ENCODE peak calls at places on chromosomes 13 and 19, in seven cellular contexts. F, A, E, X, C, Q and D are unnamed samples.

GRCh38 chr13:35850569-35850968 is 280.6 kb downstream of the DCLK1 start:
- DNase-seq in Q (no peak), X (no peak), C (no peak), F (no peak), E (no peak), A (no peak), D (no peak)

GRCh38 chr19:44499962-44500949 is at the start of gene ZNF180:
- DNase-seq in X (peak), Q (peak), C (peak), A (peak), F (peak), E (peak), D (peak)

GRCh38 chr13:68888832-68889231 is 1218.8 kb upstream of the ATXN8OS start:
- DNase-seq in Q (no peak), F (no peak), E (peak), C (no peak), X (no peak), A (no peak), D (no peak)

GRCh38 chr13:48586591-48587103 is 53.8 kb upstream of the RCBTB2 start:
- DNase-seq in X (peak), E (no peak), A (no peak), C (no peak), Q (no peak), F (no peak), D (no peak)

GRCh38 chr13:41075034-41075433 is 13.7 kb downstream of the WBP4 start:
- DNase-seq in Q (no peak), X (peak), A (no peak), E (no peak), C (no peak), F (no peak), D (peak)

GRCh38 chr13:74288361-74288911 is 154.2 kb upstream of the KLF12 start:
- DNase-seq in F (no peak), Q (peak), A (no peak), E (no peak), C (no peak), X (no peak), D (peak)

GRCh38 chr19:17784201-17785008 is 10.5 kb upstream of the B3GNT3 start:
- DNase-seq in E (no peak), A (no peak), Q (peak), F (no peak), C (peak), X (peak), D (peak)

GRCh38 chr13:111636271-111636670 is 315.8 kb downstream of the TEX29 start:
- DNase-seq in Q (no peak), E (no peak), A (no peak), X (no peak), C (no peak), F (no peak), D (no peak)

GRCh38 chr19:32865326-32865725 is 4.2 kb downstream of the SLC7A9 start:
- DNase-seq in E (no peak), A (no peak), X (no peak), Q (no peak), C (no peak), F (no peak), D (no peak)

GRCh38 chr13:101942038-101942437 is 459.8 kb downstream of the FGF14 start:
- DNase-seq in A (no peak), C (peak), F (no peak), X (no peak), E (no peak), Q (peak), D (no peak)

GRCh38 chr13:99289674-99290337 is 17.4 kb downstream of the GPR183 start:
- DNase-seq in C (no peak), F (no peak), X (no peak), Q (no peak), E (no peak), A (no peak), D (no peak)

GRCh38 chr13:91520952-91521351 is 122.5 kb downstream of the GPC5 start:
- DNase-seq in C (no peak), Q (no peak), F (no peak), A (no peak), E (no peak), X (no peak), D (no peak)

GRCh38 chr13:113471844-113472243 is 18.6 kb upstream of the ADPRHL1 start:
- DNase-seq in X (no peak), A (no peak), C (no peak), E (no peak), Q (no peak), F (no peak), D (no peak)

GRCh38 chr19:34136127-34136526 is 36.2 kb upstream of the LSM14A start:
- DNase-seq in F (no peak), A (no peak), C (no peak), X (no peak), Q (no peak), E (no peak), D (no peak)

GRCh38 chr13:67557642-67558241 is 327.6 kb upstream of the PCDH9 start:
- DNase-seq in E (no peak), A (no peak), F (no peak), C (no peak), Q (no peak), X (no peak), D (no peak)

GRCh38 chr19:50870417-50871089 is 2.7 kb upstream of the KLK2 start:
- DNase-seq in A (no peak), F (no peak), X (peak), C (peak), Q (peak), E (no peak), D (no peak)

GRCh38 chr13:113584870-113585671 is 518 bp downstream of the TFDP1 start:
- DNase-seq in E (no peak), X (peak), Q (no peak), F (no peak), C (no peak), A (no peak), D (no peak)

GRCh38 chr13:30044932-30045331 is 194.5 kb upstream of the UBL3 start:
- DNase-seq in X (no peak), Q (no peak), A (no peak), C (no peak), F (no peak), E (no peak), D (no peak)

GRCh38 chr13:39106216-39106995 is 68.2 kb downstream of the NHLRC3 start:
- DNase-seq in Q (no peak), F (no peak), E (no peak), A (no peak), C (peak), X (no peak), D (no peak)

GRCh38 chr13:88857256-88857655 is 1186.1 kb downstream of the SLITRK5 start:
- DNase-seq in A (no peak), F (no peak), C (no peak), E (no peak), X (no peak), Q (no peak), D (no peak)

GRCh38 chr13:65965496-65965895 is 1264.6 kb downstream of the PCDH9 start:
- DNase-seq in E (no peak), C (no peak), A (no peak), X (no peak), Q (no peak), F (no peak), D (no peak)

GRCh38 chr19:14218615-14219330 is 12.8 kb upstream of the ADGRL1 start:
- DNase-seq in X (no peak), C (no peak), F (no peak), E (no peak), A (no peak), Q (no peak), D (no peak)

GRCh38 chr19:6491802-6492592 is 10.1 kb downstream of the TUBB4A start:
- DNase-seq in E (no peak), A (no peak), F (no peak), Q (no peak), X (no peak), C (no peak), D (no peak)

GRCh38 chr13:47175172-47175806 is 278.4 kb upstream of the HTR2A start:
- DNase-seq in C (no peak), A (no peak), X (no peak), E (no peak), Q (no peak), F (no peak), D (no peak)

GRCh38 chr13:49683489-49683888 is 7.8 kb downstream of the EBPL start:
- DNase-seq in F (no peak), A (no peak), C (no peak), E (no peak), Q (no peak), X (no peak), D (no peak)

GRCh38 chr13:99657848-99658265 is 156.6 kb downstream of the TM9SF2 start:
- DNase-seq in Q (peak), A (no peak), X (no peak), C (no peak), F (no peak), E (no peak), D (no peak)

GRCh38 chr19:6198896-6199239 is 63.4 kb downstream of the ACSBG2 start:
- DNase-seq in X (no peak), A (no peak), Q (no peak), F (no peak), C (no peak), E (no peak), D (no peak)

GRCh38 chr13:23477096-23477495 is 43.6 kb upstream of the SACS start:
- DNase-seq in C (no peak), A (no peak), E (no peak), F (no peak), Q (no peak), X (no peak), D (no peak)

GRCh38 chr13:102127153-102127552 is 274.7 kb downstream of the FGF14 start:
- DNase-seq in Q (no peak), X (no peak), F (no peak), E (no peak), A (no peak), C (no peak), D (no peak)

GRCh38 chr13:105638446-105638845 is 897.0 kb downstream of the EFNB2 start:
- DNase-seq in C (no peak), E (no peak), Q (no peak), F (no peak), X (no peak), A (no peak), D (no peak)

GRCh38 chr13:39105110-39105509 is 66.9 kb downstream of the NHLRC3 start:
- DNase-seq in F (no peak), C (no peak), A (no peak), E (no peak), Q (no peak), X (no peak), D (no peak)

GRCh38 chr13:50448535-50448981 is 394.9 kb downstream of the DLEU7 start:
- DNase-seq in Q (no peak), C (no peak), E (no peak), X (no peak), A (no peak), F (no peak), D (no peak)

GRCh38 chr13:30796833-30797601 is 61.7 kb downstream of the ALOX5AP start:
- DNase-seq in A (no peak), F (no peak), Q (no peak), C (no peak), X (no peak), E (no peak), D (no peak)

GRCh38 chr13:58190578-58190977 is 559.0 kb downstream of the PCDH17 start:
- DNase-seq in E (no peak), C (no peak), X (no peak), F (no peak), Q (no peak), A (no peak), D (no peak)

GRCh38 chr13:25771208-25771607 is 280.6 kb downstream of the SHISA2 start:
- DNase-seq in A (no peak), C (no peak), Q (no peak), E (no peak), F (no peak), X (no peak), D (no peak)

GRCh38 chr13:113417836-113418721 is 35.2 kb downstream of the ADPRHL1 start:
- DNase-seq in A (no peak), Q (no peak), X (no peak), E (no peak), C (no peak), F (no peak), D (no peak)

GRCh38 chr13:110319774-110320509 is 12.9 kb downstream of the COL4A2 start:
- DNase-seq in E (peak), Q (no peak), C (no peak), F (no peak), X (no peak), A (no peak), D (no peak)

GRCh38 chr13:58858870-58859371 is 1227.4 kb downstream of the PCDH17 start:
- DNase-seq in E (no peak), A (no peak), C (no peak), Q (no peak), F (no peak), X (no peak), D (no peak)

GRCh38 chr13:79423801-79424642 is 18.0 kb upstream of the RBM26 start:
- DNase-seq in A (no peak), F (no peak), C (peak), X (peak), E (peak), Q (no peak), D (peak)

DNA sequence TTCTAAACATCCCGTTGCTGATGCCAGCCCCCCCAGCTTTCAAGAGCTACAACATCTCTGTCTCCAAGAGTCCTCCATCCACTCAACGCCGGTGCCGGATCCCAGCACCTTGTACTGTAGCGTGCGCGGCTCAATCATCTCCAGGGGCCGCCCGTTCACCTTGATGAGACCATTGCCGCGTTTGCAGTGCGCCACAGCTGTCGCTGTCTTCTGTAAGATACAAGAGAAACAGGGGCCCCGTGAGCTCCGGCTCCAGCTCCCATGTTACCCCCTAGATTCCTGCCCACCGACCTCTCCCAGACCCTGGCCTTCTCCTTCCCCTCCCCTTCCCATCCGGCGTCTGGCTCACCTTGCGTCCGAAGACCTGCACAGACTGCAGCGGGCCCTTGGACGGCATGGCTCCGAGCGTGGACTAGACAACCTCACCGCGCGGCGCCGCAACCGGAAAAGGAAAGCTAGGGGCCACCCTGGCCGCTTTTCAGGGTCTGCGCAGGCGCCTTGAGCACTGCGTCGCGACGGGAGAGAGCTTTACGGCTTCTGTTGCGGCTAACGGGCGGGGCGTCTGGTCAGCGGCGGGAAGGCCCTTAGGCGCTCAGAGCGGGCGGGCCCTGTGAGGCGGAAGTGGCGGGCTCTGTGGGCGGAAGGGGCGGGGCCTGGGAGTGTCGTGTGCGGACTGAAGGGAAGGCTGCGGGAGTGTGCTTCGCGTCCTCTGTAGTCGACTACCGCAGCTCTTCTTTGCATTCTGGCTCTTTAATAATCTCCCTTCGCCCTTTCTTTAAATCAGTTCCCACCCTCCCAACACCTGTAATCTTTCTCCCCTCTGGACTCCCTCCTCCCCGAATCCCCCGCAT is at the start of gene RPS16:
- DNase-seq in F (peak), Q (peak), C (peak), A (peak), X (peak), E (peak), D (peak)
- TF ChIP-seq SP1 in F (peak), Q (peak), C (peak), A (peak), X (peak), E (peak), D (no peak)

DNA sequence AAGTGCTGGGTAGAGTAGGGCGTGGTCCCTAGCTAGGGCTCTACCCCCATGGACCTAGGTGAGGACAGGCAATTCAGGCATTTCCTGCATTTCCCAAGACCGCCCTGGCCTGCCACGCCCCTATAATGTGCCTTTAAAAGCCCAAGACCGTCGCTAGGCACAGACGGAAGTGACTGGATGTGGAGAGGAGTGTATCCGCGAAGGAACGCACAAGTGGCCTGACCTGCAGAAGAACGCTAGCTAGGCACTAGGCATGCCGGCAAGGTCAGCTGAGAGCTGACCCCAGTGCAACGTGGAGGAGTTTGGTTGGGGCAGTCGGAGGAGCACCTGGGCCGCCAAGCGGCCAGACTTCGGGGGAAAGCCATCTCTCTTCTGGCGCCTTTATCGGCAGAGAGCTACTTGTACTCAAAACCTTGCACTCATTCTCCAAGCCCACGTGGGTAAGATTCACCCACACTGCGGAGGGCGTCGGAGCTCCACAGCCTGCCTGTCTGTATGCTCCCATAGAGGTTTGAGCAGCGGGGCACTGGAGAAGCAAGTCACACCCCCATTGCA is 370.0 kb downstream of the FGF9 start:
- DNase-seq in C (no peak), X (no peak), F (no peak), E (no peak), Q (peak), A (peak), D (no peak)
- TF ChIP-seq SP1 in C (no peak), X (no peak), F (no peak), E (no peak), Q (no peak), A (peak), D (no peak)

GRCh38 chr19:45623984-45624383 is 15.2 kb downstream of the EML2 start:
- DNase-seq in F (no peak), Q (no peak), E (no peak), A (no peak), X (no peak), C (no peak), D (no peak)
- TF ChIP-seq SP1 in F (no peak), Q (no peak), E (no peak), A (no peak), X (no peak), C (no peak), D (no peak)

GRCh38 chr13:107832521-107833095 is 382.7 kb downstream of the LIG4 start:
- DNase-seq in A (no peak), E (no peak), F (no peak), X (no peak), Q (no peak), C (no peak), D (no peak)

GRCh38 chr13:107834717-107835116 is 380.6 kb downstream of the LIG4 start:
- DNase-seq in E (no peak), C (no peak), X (no peak), Q (no peak), A (no peak), F (no peak), D (no peak)

GRCh38 chr13:107838592-107839161 is 376.7 kb downstream of the LIG4 start:
- DNase-seq in C (no peak), Q (no peak), E (no peak), A (no peak), F (no peak), X (no peak), D (no peak)

GRCh38 chr13:107835339-107836018 is 379.9 kb downstream of the LIG4 start:
- DNase-seq in Q (no peak), C (no peak), E (no peak), A (no peak), X (no peak), F (no peak), D (no peak)

DNA sequence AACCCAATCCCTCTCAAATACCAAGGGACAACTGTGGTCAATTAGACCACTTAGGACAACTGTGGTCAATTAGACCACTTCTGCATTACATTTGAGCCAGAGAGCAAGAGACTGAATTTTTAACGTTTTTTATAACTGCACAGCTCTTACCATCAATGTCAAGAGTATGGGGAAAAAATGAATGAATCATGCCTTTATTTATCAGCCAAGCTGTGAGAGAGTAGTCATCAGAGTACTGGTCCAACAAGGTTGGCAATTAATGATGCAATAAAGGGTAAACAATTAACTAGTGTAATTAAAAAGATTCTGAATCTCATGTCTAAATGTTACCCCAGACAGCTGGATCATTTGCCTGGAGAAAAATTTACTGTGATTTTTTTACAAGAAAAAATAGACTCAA is 381.1 kb downstream of the LIG4 start:
- DNase-seq in F (no peak), C (no peak), A (no peak), E (no peak), Q (no peak), X (no peak), D (no peak)
- TF ChIP-seq SP1 in F (no peak), C (no peak), A (no peak), E (no peak), Q (no peak), X (no peak), D (no peak)

GRCh38 chr19:2150794-2151338 is 500 bp downstream of the AP3D1 start:
- DNase-seq in Q (no peak), F (no peak), A (no peak), C (no peak), X (peak), E (no peak), D (no peak)
- TF ChIP-seq SP1 in Q (no peak), F (no peak), A (no peak), C (no peak), X (no peak), E (no peak), D (no peak)

DNA sequence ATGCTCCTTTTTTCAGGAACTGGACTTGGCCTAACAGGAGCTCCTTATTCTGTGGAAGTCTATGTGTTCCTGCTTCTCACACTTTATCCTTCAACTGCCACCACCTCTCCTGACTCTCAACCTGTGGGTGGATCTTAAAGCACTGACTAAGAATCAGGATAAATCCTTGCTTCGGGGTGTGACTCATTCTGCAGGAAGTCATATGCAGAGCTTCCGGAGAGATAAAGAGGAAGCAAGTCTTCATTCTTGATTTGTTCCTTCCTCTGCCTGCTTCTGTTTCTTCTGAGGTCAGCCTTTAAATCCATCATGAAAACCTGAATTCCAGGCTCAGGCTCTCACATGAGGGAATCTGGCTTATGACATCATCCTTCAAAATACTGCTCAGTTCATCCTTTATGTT is 137.1 kb upstream of the ATXN8OS start:
- DNase-seq in X (no peak), F (no peak), Q (no peak), E (no peak), A (peak), C (no peak), D (no peak)
- TF ChIP-seq SP1 in X (no peak), F (no peak), Q (no peak), E (no peak), A (no peak), C (no peak), D (no peak)